ENCODE peak calls at places on chromosomes 11 and 22, in six cellular contexts. I is naive thymus-derived CD8-positive, alpha-beta T cell; F is HAP-1; K is aorta; V is stimulated activated naive CD4-positive, alpha-beta T cell treated with Interleukin-2 at 50 U/mL for 16 hours; D is SK-MEL-5. R is an unnamed sample.

GRCh38 chr22:24175160-24175808 is 6.0 kb upstream of the SUSD2 start:
- DNase-seq in V (peak; percentile 39), K (peak; percentile 92), I (peak; percentile 81), F (peak; percentile 83), D (peak; percentile 87), R (no peak)

GRCh38 chr11:8291421-8292350 is 28.0 kb upstream of the LMO1 start:
- DNase-seq in D (no peak), I (no peak), F (no peak), V (no peak), K (no peak), R (no peak)

GRCh38 chr11:62104816-62105610 is 18.8 kb upstream of the INCENP start:
- DNase-seq in V (no peak), I (no peak), D (peak; percentile 78), K (no peak), F (no peak), R (no peak)

GRCh38 chr22:19287076-19287724 is 4.3 kb downstream of the CLTCL1 start:
- DNase-seq in I (no peak), D (no peak), F (no peak), K (no peak), V (no peak), R (no peak)

GRCh38 chr22:24105661-24106060 is 75.6 kb upstream of the SUSD2 start:
- DNase-seq in F (no peak), I (peak; percentile 36), D (no peak), V (no peak), K (peak; percentile 12), R (no peak)

GRCh38 chr11:110160016-110160415 is 66.8 kb downstream of the ZC3H12C start:
- DNase-seq in I (no peak), D (no peak), F (no peak), V (no peak), K (no peak), R (no peak)

GRCh38 chr11:79050784-79051183 is 390.0 kb downstream of the TENM4 start:
- DNase-seq in I (no peak), K (no peak), V (no peak), D (no peak), F (no peak), R (no peak)

GRCh38 chr11:134245434-134245833 is 7.7 kb downstream of the THYN1 start:
- DNase-seq in I (no peak), V (no peak), K (no peak), D (no peak), F (no peak), R (no peak)

GRCh38 chr11:26847459-26847858 is 125.6 kb upstream of the SLC5A12 start:
- DNase-seq in K (no peak), D (no peak), F (no peak), I (no peak), V (no peak), R (no peak)

GRCh38 chr11:75325713-75326438 is 25.6 kb downstream of the ARRB1 start:
- DNase-seq in V (peak; percentile 57), I (no peak), K (peak; percentile 84), F (no peak), D (no peak), R (no peak)

GRCh38 chr22:45903355-45904149 is 73.4 kb downstream of the WNT7B start:
- DNase-seq in V (no peak), I (no peak), F (no peak), K (peak; percentile 70), D (no peak), R (no peak)

GRCh38 chr11:42407379-42407778 is 904.4 kb upstream of the API5 start:
- DNase-seq in D (peak; percentile 5), I (no peak), V (no peak), F (no peak), K (no peak), R (no peak)

GRCh38 chr11:87150936-87151335 is 113.2 kb downstream of the TMEM135 start:
- DNase-seq in V (no peak), F (no peak), I (no peak), K (no peak), D (no peak), R (no peak)

GRCh38 chr11:76626921-76627391 is 43.6 kb downstream of the LRRC32 start:
- DNase-seq in K (peak; percentile 63), F (no peak), D (no peak), V (peak; percentile 6), I (peak; percentile 68), R (no peak)

GRCh38 chr11:110858556-110858921 is 146.3 kb upstream of the ARHGAP20 start:
- DNase-seq in F (no peak), D (no peak), K (no peak), V (no peak), I (no peak), R (no peak)

GRCh38 chr11:70542811-70543210 is 144.5 kb downstream of the CTTN start:
- DNase-seq in V (no peak), F (no peak), I (peak; percentile 24), K (no peak), D (no peak), R (no peak)

GRCh38 chr22:19783531-19784395 is 23.2 kb downstream of the TBX1 start:
- DNase-seq in I (peak; percentile 61), D (no peak), K (peak; percentile 40), V (no peak), F (no peak), R (no peak)

GRCh38 chr11:68312117-68312779 is at the start of gene LRP5:
- DNase-seq in V (no peak), F (peak; percentile 60), I (no peak), K (no peak), D (no peak), R (no peak)

GRCh38 chr11:95241673-95242072 is 10.7 kb upstream of the SESN3 start:
- DNase-seq in V (no peak), F (no peak), I (no peak), K (no peak), D (no peak), R (no peak)

GRCh38 chr11:67045314-67045713 is 11.3 kb upstream of the RHOD start:
- DNase-seq in V (no peak), I (no peak), D (peak; percentile 19), K (peak; percentile 73), F (no peak), R (no peak)

GRCh38 chr22:21861856-21862255 is 5.6 kb downstream of the MAPK1 start:
- DNase-seq in I (no peak), D (no peak), F (no peak), V (no peak), K (no peak), R (no peak)

GRCh38 chr11:74701351-74701750 is 29.9 kb downstream of the CHRDL2 start:
- DNase-seq in F (peak; percentile 51), D (peak; percentile 84), I (no peak), K (no peak), V (no peak), R (no peak)

R was measured in NCI-H1048.